ENCODE peak calls at places on chromosomes 11 and 22, in nine cellular contexts. G, D, J, O, Z, K, F, U and E are unnamed samples.
A peak's percentile ranks its signal among the peaks of the same experiment; 100 is the strongest.

GRCh38 chr22:19143967-19144400 is 467 bp downstream of the ESS2 start:
- DNase-seq in O (no peak), G (no peak), F (peak; percentile 29), D (no peak), K (no peak), J (no peak), Z (no peak), U (peak; percentile 51), E (peak; percentile 3)

GRCh38 chr11:88424881-88425280 is 87.3 kb upstream of the CTSC start:
- DNase-seq in F (no peak), J (no peak), O (no peak), U (no peak), Z (no peak), D (no peak), K (no peak), G (no peak), E (no peak)

GRCh38 chr11:1300569-1301187 is 8.8 kb downstream of the TOLLIP start:
- DNase-seq in K (no peak), Z (no peak), G (no peak), J (no peak), D (no peak), O (no peak), F (no peak), U (no peak), E (no peak)

GRCh38 chr11:1406571-1407485 is 17.1 kb downstream of the BRSK2 start:
- DNase-seq in Z (no peak), F (no peak), D (no peak), J (no peak), U (no peak), G (no peak), O (no peak), K (no peak), E (no peak)

GRCh38 chr11:66720223-66720898 is 8.7 kb downstream of the SPTBN2 start:
- DNase-seq in D (no peak), G (no peak), F (peak; percentile 90), K (no peak), Z (peak; percentile 18), U (peak; percentile 41), O (no peak), J (peak; percentile 74), E (peak; percentile 85)

GRCh38 chr11:43868852-43869567 is 11.6 kb upstream of the ALKBH3 start:
- DNase-seq in G (peak; percentile 22), K (no peak), U (peak; percentile 54), D (no peak), F (peak; percentile 37), J (no peak), Z (no peak), O (peak; percentile 34), E (peak; percentile 95)

GRCh38 chr11:69007978-69008381 is 5.1 kb downstream of the MRGPRF start:
- DNase-seq in G (no peak), O (peak; percentile 79), K (no peak), J (no peak), F (peak; percentile 18), Z (no peak), D (no peak), U (no peak), E (no peak)

GRCh38 chr11:35011389-35011788 is 95.0 kb downstream of the PDHX start:
- DNase-seq in D (no peak), K (no peak), Z (no peak), O (no peak), G (no peak), U (no peak), J (no peak), F (no peak), E (no peak)

GRCh38 chr11:1131033-1131911 is 26.5 kb upstream of the MUC5AC start:
- DNase-seq in U (no peak), Z (no peak), G (peak; percentile 23), K (no peak), F (no peak), J (no peak), O (no peak), D (no peak), E (no peak)

GRCh38 chr11:94132823-94133408 is 4.3 kb downstream of the PANX1 start:
- DNase-seq in U (no peak), O (no peak), Z (no peak), J (no peak), G (no peak), F (no peak), K (no peak), D (no peak), E (no peak)

GRCh38 chr11:47415949-47416472 is 7.6 kb downstream of the SLC39A13 start:
- DNase-seq in U (peak; percentile 51), G (no peak), D (peak; percentile 75), J (peak; percentile 91), F (peak; percentile 99), O (no peak), Z (no peak), K (no peak), E (peak; percentile 83)

GRCh38 chr11:110858556-110858921 is 146.3 kb upstream of the ARHGAP20 start:
- DNase-seq in O (no peak), Z (no peak), G (no peak), J (no peak), K (no peak), F (no peak), U (no peak), D (peak; percentile 87), E (peak; percentile 42)

GRCh38 chr11:66625041-66625751 is 8.8 kb downstream of the RBM14 start:
- DNase-seq in U (no peak), O (no peak), D (no peak), K (no peak), F (no peak), Z (no peak), G (no peak), J (no peak), E (no peak)

GRCh38 chr11:37061426-37061825 is 463.4 kb upstream of the RAG2 start:
- DNase-seq in J (no peak), F (no peak), Z (no peak), K (no peak), G (no peak), U (no peak), O (no peak), D (no peak), E (no peak)

GRCh38 chr11:47254381-47254780 is 3.4 kb upstream of the NR1H3 start:
- DNase-seq in K (no peak), F (no peak), O (no peak), Z (no peak), D (peak; percentile 50), G (no peak), U (no peak), J (no peak), E (no peak)

GRCh38 chr22:18056161-18056666 is 21.6 kb upstream of the PEX26 start:
- DNase-seq in Z (no peak), U (no peak), K (no peak), G (no peak), J (peak; percentile 52), D (no peak), F (peak; percentile 56), O (peak; percentile 55), E (peak; percentile 56)

GRCh38 chr11:113202431-113202830 is 112.0 kb upstream of the TTC12 start:
- DNase-seq in F (no peak), J (no peak), U (no peak), D (no peak), Z (no peak), K (no peak), O (no peak), G (no peak), E (peak; percentile 41)

GRCh38 chr11:93718057-93718563 is 23.2 kb downstream of the TAF1D start:
- DNase-seq in Z (no peak), F (no peak), K (no peak), O (no peak), U (no peak), G (peak; percentile 30), D (no peak), J (no peak), E (no peak)

GRCh38 chr11:70002433-70002832 is 75.7 kb upstream of the ANO1 start:
- DNase-seq in F (no peak), U (no peak), D (no peak), Z (no peak), O (no peak), J (no peak), K (no peak), G (no peak), E (no peak)

GRCh38 chr22:45469573-45470383 is 32.9 kb upstream of the FBLN1 start:
- DNase-seq in Z (no peak), J (peak; percentile 88), G (no peak), O (no peak), F (peak; percentile 62), K (no peak), U (no peak), D (no peak), E (peak; percentile 57)

GRCh38 chr11:76148207-76148606 is 58.1 kb downstream of the WNT11 start:
- DNase-seq in K (no peak), G (peak; percentile 32), U (no peak), F (no peak), D (no peak), Z (no peak), O (no peak), J (no peak), E (no peak)

GRCh38 chr11:79570104-79570503 is 129.3 kb upstream of the TENM4 start:
- DNase-seq in J (no peak), D (no peak), G (no peak), K (no peak), O (no peak), Z (no peak), F (no peak), U (no peak), E (no peak)

GRCh38 chr11:46475041-46475925 is 83.7 kb upstream of the CHRM4 start:
- DNase-seq in D (no peak), K (no peak), Z (no peak), O (no peak), G (no peak), U (no peak), J (no peak), F (no peak), E (no peak)

GRCh38 chr11:13429288-13429687 is 33.7 kb downstream of the BTBD10 start:
- DNase-seq in G (no peak), F (no peak), D (no peak), Z (no peak), O (no peak), U (no peak), K (no peak), J (no peak), E (no peak)

GRCh38 chr11:39365809-39366436 is 2093.5 kb downstream of the LRRC4C start:
- DNase-seq in U (peak; percentile 58), K (no peak), G (no peak), D (no peak), O (no peak), Z (no peak), F (peak; percentile 30), J (no peak), E (peak; percentile 43)

GRCh38 chr11:118009821-118010737 is 23.9 kb downstream of the IL10RA start:
- DNase-seq in U (no peak), G (peak; percentile 43), O (no peak), Z (no peak), J (no peak), K (no peak), F (no peak), D (no peak), E (no peak)

GRCh38 chr11:72940417-72940816 is 126.2 kb downstream of the ATG16L2 start:
- DNase-seq in F (no peak), J (no peak), U (no peak), O (no peak), D (no peak), G (no peak), Z (no peak), K (no peak), E (no peak)

GRCh38 chr11:69402251-69402892 is 79.1 kb upstream of the LINC01488 start:
- DNase-seq in Z (no peak), J (no peak), G (no peak), D (no peak), U (no peak), K (no peak), O (no peak), F (no peak), E (peak; percentile 80)

GRCh38 chr22:37274380-37274862 is 7.9 kb upstream of the CYTH4 start:
- DNase-seq in Z (no peak), G (peak; percentile 72), J (no peak), U (no peak), F (no peak), K (no peak), D (peak; percentile 40), O (no peak), E (no peak)

GRCh38 chr11:103359221-103359620 is 250.0 kb downstream of the DYNC2H1 start:
- DNase-seq in D (no peak), G (no peak), F (peak; percentile 8), J (no peak), Z (no peak), U (no peak), O (no peak), K (no peak), E (peak; percentile 36)

GRCh38 chr11:18737642-18738041 is 11.7 kb upstream of the IGSF22 start:
- DNase-seq in G (no peak), D (no peak), O (no peak), K (no peak), Z (no peak), F (no peak), J (no peak), U (no peak), E (no peak)